ENCODE peak calls at places on chromosomes 7 and 10, in four cellular contexts. One of them, this sample, is unnamed.
A peak's percentile ranks its signal among the peaks of the same experiment; 100 is the strongest.

GRCh38 chr10:23435378-23435777 is 3.5 kb upstream of the OTUD1 start:
- DNase-seq in K562: no peak
- DNase-seq in HCT116: no peak
- DNase-seq in HepG2: no peak
- DNase-seq in this sample: no peak

GRCh38 chr10:100347568-100348195 is 649 bp downstream of the SCD start:
- DNase-seq in HepG2: no peak
- DNase-seq in HCT116: no peak
- DNase-seq in K562: peak; percentile 40
- DNase-seq in this sample: no peak

GRCh38 chr7:117873933-117874530 is 791 bp upstream of the CTTNBP2 start:
- DNase-seq in HCT116: no peak
- DNase-seq in K562: no peak
- DNase-seq in HepG2: no peak
- DNase-seq in this sample: no peak

GRCh38 chr7:5777932-5778331 is 3.5 kb downstream of the RNF216 start:
- DNase-seq in HepG2: no peak
- DNase-seq in K562: no peak
- DNase-seq in HCT116: no peak
- DNase-seq in this sample: no peak

GRCh38 chr10:11168423-11169100 is 150.9 kb downstream of the CELF2 start:
- DNase-seq in HepG2: no peak
- DNase-seq in K562: no peak
- DNase-seq in HCT116: no peak
- DNase-seq in this sample: no peak

GRCh38 chr10:70124918-70125317 is 7.7 kb downstream of the AIFM2 start:
- DNase-seq in HCT116: no peak
- DNase-seq in HepG2: no peak
- DNase-seq in K562: no peak
- DNase-seq in this sample: no peak

GRCh38 chr10:81949283-81949682 is 74.3 kb downstream of the NRG3 start:
- DNase-seq in K562: no peak
- DNase-seq in HCT116: no peak
- DNase-seq in HepG2: no peak
- DNase-seq in this sample: no peak

GRCh38 chr7:111012799-111013675 is 77.9 kb upstream of the LRRN3 start:
- DNase-seq in HepG2: no peak
- DNase-seq in HCT116: no peak
- DNase-seq in K562: no peak
- DNase-seq in this sample: no peak

GRCh38 chr10:29397221-29397620 is 108.4 kb downstream of the LYZL1 start:
- DNase-seq in HCT116: no peak
- DNase-seq in HepG2: no peak
- DNase-seq in K562: no peak
- DNase-seq in this sample: no peak

GRCh38 chr10:6108631-6109443 is 20.0 kb downstream of the RBM17 start:
- DNase-seq in K562: peak; percentile 61
- DNase-seq in HCT116: peak; percentile 13
- DNase-seq in HepG2: peak; percentile 42
- DNase-seq in this sample: peak; percentile 20

GRCh38 chr10:132471484-132471883 is 66.1 kb upstream of the INPP5A start:
- DNase-seq in HepG2: no peak
- DNase-seq in HCT116: no peak
- DNase-seq in K562: no peak
- DNase-seq in this sample: no peak

GRCh38 chr7:106858618-106859532 is 6.2 kb upstream of the PIK3CG start:
- DNase-seq in K562: peak; percentile 88
- DNase-seq in HepG2: no peak
- DNase-seq in HCT116: no peak
- DNase-seq in this sample: no peak

GRCh38 chr7:93212881-93213280 is 13.4 kb downstream of the HEPACAM2 start:
- DNase-seq in K562: no peak
- DNase-seq in HepG2: no peak
- DNase-seq in HCT116: no peak
- DNase-seq in this sample: no peak

GRCh38 chr7:12423355-12423994 is 19.8 kb upstream of the VWDE start:
- DNase-seq in HCT116: no peak
- DNase-seq in K562: no peak
- DNase-seq in HepG2: no peak
- DNase-seq in this sample: no peak

GRCh38 chr10:21048086-21048485 is 151.0 kb upstream of the NEBL start:
- DNase-seq in HCT116: no peak
- DNase-seq in K562: no peak
- DNase-seq in HepG2: no peak
- DNase-seq in this sample: no peak

GRCh38 chr7:153404124-153404523 is 644.6 kb downstream of the ACTR3B start:
- DNase-seq in HCT116: no peak
- DNase-seq in K562: no peak
- DNase-seq in HepG2: no peak
- DNase-seq in this sample: no peak

GRCh38 chr10:124740374-124741280 is 3.6 kb downstream of the FAM53B start:
- DNase-seq in HCT116: no peak
- DNase-seq in K562: no peak
- DNase-seq in HepG2: peak; percentile 74
- DNase-seq in this sample: no peak

GRCh38 chr10:78629773-78630172 is 439.0 kb upstream of the ZMIZ1 start:
- DNase-seq in K562: no peak
- DNase-seq in HCT116: no peak
- DNase-seq in HepG2: no peak
- DNase-seq in this sample: no peak

GRCh38 chr7:38574121-38574520 is 57.1 kb downstream of the AMPH start:
- DNase-seq in HCT116: no peak
- DNase-seq in K562: no peak
- DNase-seq in HepG2: no peak
- DNase-seq in this sample: no peak

GRCh38 chr10:6769704-6770417 is 189.8 kb upstream of the PRKCQ start:
- DNase-seq in HCT116: no peak
- DNase-seq in HepG2: no peak
- DNase-seq in K562: no peak
- DNase-seq in this sample: no peak

GRCh38 chr10:6211341-6212265 is 8.9 kb downstream of the PFKFB3 start:
- DNase-seq in HCT116: no peak
- DNase-seq in HepG2: no peak
- DNase-seq in K562: no peak
- DNase-seq in this sample: no peak

GRCh38 chr7:102261451-102261850 is 25.2 kb upstream of the SH2B2 start:
- DNase-seq in HepG2: no peak
- DNase-seq in K562: no peak
- DNase-seq in HCT116: no peak
- DNase-seq in this sample: no peak

GRCh38 chr10:74418285-74418872 is 267.4 kb downstream of the ADK start:
- DNase-seq in K562: no peak
- DNase-seq in HepG2: no peak
- DNase-seq in HCT116: no peak
- DNase-seq in this sample: no peak

GRCh38 chr10:25766213-25766612 is 167.8 kb upstream of the MYO3A start:
- DNase-seq in K562: no peak
- DNase-seq in HepG2: no peak
- DNase-seq in HCT116: no peak
- DNase-seq in this sample: no peak

GRCh38 chr7:37065779-37066271 is 341.5 kb upstream of the AOAH start:
- DNase-seq in HCT116: no peak
- DNase-seq in K562: no peak
- DNase-seq in HepG2: no peak
- DNase-seq in this sample: no peak

GRCh38 chr10:11430421-11431275 is 180.8 kb downstream of the USP6NL start:
- DNase-seq in HCT116: no peak
- DNase-seq in HepG2: no peak
- DNase-seq in K562: no peak
- DNase-seq in this sample: no peak

GRCh38 chr7:80370587-80370986 is 141.3 kb downstream of the GNAT3 start:
- DNase-seq in HCT116: no peak
- DNase-seq in HepG2: no peak
- DNase-seq in K562: no peak
- DNase-seq in this sample: no peak

GRCh38 chr7:45073843-45074737 is 14.7 kb downstream of the NACAD start:
- DNase-seq in HepG2: no peak
- DNase-seq in K562: no peak
- DNase-seq in HCT116: no peak
- DNase-seq in this sample: no peak

DNA sequence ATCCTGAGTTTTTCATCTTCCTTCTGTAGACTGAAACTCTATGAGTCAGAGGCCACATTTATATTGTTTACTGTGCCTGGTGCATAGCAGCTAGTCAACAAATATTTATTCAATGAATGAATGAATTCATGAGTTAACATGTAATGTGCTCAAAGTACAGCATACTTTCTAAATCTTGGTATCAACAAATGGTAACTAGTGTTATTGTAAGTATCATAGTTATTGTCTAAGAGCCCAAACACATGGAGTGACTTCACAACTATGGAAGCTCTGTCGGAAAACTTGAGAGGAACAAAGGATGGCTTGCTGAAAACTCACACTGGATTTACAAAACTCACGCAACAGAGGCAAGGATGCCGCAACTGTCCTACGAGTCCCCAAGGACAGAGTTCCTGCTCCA is 35.9 kb downstream of the DENND2A start:
- DNase-seq in HCT116: no peak
- DNase-seq in K562: no peak
- DNase-seq in HepG2: peak; percentile 27
- DNase-seq in this sample: peak; percentile 35
- TF ChIP-seq TCF7L2 in HCT116: no peak
- TF ChIP-seq TCF7L2 in K562: no peak
- TF ChIP-seq TCF7L2 in HepG2: no peak
- TF ChIP-seq TCF7L2 in this sample: no peak

DNA sequence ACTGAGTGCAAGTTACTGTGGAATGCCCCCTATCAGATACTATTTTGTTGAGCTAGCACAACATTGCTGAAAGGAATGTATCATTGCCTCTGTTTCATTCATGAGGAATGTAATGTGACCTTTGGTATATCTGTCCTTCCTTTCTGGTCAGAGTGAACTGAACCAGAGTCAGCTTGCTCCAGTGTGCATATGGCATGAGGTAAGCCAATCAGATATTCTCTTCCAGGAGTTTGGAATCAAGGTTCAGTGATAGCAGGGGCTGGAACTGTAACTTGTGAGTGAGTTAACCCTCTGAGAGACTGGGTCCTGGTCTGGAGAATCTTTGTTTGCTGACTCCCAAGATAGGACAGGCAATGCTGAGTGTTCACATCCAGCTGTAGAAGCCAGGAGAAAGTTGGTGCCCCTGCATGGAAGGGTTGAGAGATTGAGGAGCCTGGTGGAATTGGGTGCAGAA is 45.3 kb upstream of the OSBPL3 start:
- DNase-seq in K562: no peak
- DNase-seq in HepG2: peak; percentile 96
- DNase-seq in HCT116: no peak
- DNase-seq in this sample: peak; percentile 25
- TF ChIP-seq POLR2AphosphoS5 in K562: no peak
- TF ChIP-seq POLR2AphosphoS5 in HepG2: no peak
- TF ChIP-seq POLR2AphosphoS5 in HCT116: no peak
- TF ChIP-seq POLR2AphosphoS5 in this sample: no peak

DNA sequence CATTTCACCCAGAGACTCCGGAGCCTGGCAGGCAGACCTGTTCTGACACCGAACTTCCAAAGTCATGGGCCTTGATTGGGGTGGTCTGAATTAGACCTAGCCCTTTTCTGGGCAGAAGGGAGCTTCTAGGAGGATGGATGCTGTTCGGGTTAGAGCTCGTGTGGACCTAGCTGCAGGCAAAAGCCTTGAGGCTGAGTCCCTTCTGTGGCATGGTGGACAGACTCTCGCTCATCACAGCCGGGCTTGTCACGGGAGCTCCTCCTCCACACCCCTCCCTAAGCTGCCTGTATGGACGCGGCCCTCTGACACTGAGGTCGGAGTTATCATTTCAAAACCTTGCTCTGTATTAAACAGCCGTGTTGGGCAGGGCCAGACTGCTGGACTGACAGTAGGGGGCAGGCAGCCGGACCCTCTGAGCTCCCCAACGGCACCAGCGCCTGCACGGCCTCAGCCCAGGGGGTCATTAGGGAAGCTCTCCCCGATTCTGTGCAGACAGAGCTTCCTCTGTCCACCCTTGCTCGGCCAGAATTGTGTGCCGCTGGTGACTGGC is 2.2 kb downstream of the IRF5 start:
- DNase-seq in K562: peak; percentile 49
- DNase-seq in HCT116: no peak
- DNase-seq in HepG2: no peak
- DNase-seq in this sample: no peak
- H3K4me1 ChIP-seq in K562: peaks cover 31% of the 10 kb centered on the region
- H3K4me1 ChIP-seq in HCT116: peaks cover 22% of the 10 kb centered on the region
- H3K4me1 ChIP-seq in HepG2: peaks cover 57% of the 10 kb centered on the region
- H3K4me1 ChIP-seq in this sample: no peaks in the 10 kb centered on the region

DNA sequence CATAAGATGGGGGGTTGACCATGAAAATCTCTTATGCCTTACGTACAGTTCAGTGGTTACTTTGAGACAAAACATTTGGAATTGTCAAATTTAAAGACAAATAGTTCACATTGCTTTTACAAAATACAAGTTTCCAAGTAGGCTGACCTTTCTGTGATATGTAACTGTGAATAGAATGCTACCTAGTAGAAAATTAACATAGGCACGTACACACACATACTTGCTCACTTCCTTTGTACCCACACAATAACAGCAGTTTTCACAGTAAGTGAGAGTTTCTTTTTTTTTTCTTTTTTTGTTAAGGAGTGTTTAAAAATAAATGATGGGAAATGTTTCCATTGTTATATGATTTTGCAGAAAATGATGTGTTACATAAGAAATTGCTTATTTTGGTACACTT is 53.3 kb upstream of the SP8 start:
- DNase-seq in K562: no peak
- DNase-seq in HCT116: no peak
- DNase-seq in HepG2: no peak
- DNase-seq in this sample: no peak
- TF ChIP-seq TCF7L2 in K562: no peak
- TF ChIP-seq TCF7L2 in HCT116: no peak
- TF ChIP-seq TCF7L2 in HepG2: no peak
- TF ChIP-seq TCF7L2 in this sample: no peak

GRCh38 chr7:101066141-101066857 is 19.0 kb upstream of the TRIM56 start:
- DNase-seq in K562: no peak
- DNase-seq in HCT116: no peak
- DNase-seq in HepG2: no peak
- DNase-seq in this sample: no peak
- TF ChIP-seq POLR2AphosphoS5 in K562: no peak
- TF ChIP-seq POLR2AphosphoS5 in HCT116: no peak
- TF ChIP-seq POLR2AphosphoS5 in HepG2: no peak
- TF ChIP-seq POLR2AphosphoS5 in this sample: no peak

This sample was measured in Panc1.